ENCODE peak calls at places on chromosomes 2 and 18, in four cellular contexts. S is GM20000, G is A549, A is right atrium auricular region. I is an unnamed sample.

GRCh38 chr2:208827109-208827508 is 420.5 kb downstream of the PTH2R start:
- DNase-seq in S (no peak), G (no peak), A (no peak), I (no peak)

GRCh38 chr2:58598171-58598570 is 357.0 kb upstream of the FANCL start:
- DNase-seq in S (no peak), G (no peak), A (no peak), I (no peak)

GRCh38 chr2:108982259-108982679 is 6.8 kb downstream of the EDAR start:
- DNase-seq in S (no peak), G (no peak), A (no peak), I (no peak)

GRCh38 chr2:239587836-239588235 is 187.0 kb upstream of the HDAC4 start:
- DNase-seq in S (no peak), G (no peak), A (no peak), I (peak; percentile 13)

GRCh38 chr2:96869281-96869823 is 528 bp downstream of the SEMA4C start:
- DNase-seq in S (no peak), G (no peak), A (peak; percentile 84), I (peak; percentile 89)

GRCh38 chr2:216341151-216341550 is 31.1 kb downstream of the MARCHF4 start:
- DNase-seq in S (no peak), G (no peak), A (no peak), I (peak; percentile 39)

GRCh38 chr2:127647242-127648190 is 1.6 kb downstream of the GPR17 start:
- DNase-seq in S (no peak), G (no peak), A (no peak), I (no peak)

GRCh38 chr2:9655441-9656269 is 24.9 kb upstream of the YWHAQ start:
- DNase-seq in S (peak; percentile 47), G (no peak), A (no peak), I (no peak)

GRCh38 chr2:176398783-176399182 is 129.5 kb downstream of the MTX2 start:
- DNase-seq in S (no peak), G (no peak), A (no peak), I (no peak)

GRCh38 chr18:73270919-73271318 is 403.1 kb upstream of the NETO1 start:
- DNase-seq in S (no peak), G (no peak), A (no peak), I (no peak)

GRCh38 chr2:127675335-127676261 is at the start of gene LIMS2:
- DNase-seq in S (no peak), G (peak; percentile 49), A (no peak), I (peak; percentile 78)

GRCh38 chr2:148645925-148646559 is 1.5 kb downstream of the EPC2 start:
- DNase-seq in S (peak; percentile 75), G (peak; percentile 60), A (no peak), I (peak; percentile 22)

GRCh38 chr2:37201766-37202165 is 5.5 kb downstream of the CEBPZOS start:
- DNase-seq in S (no peak), G (no peak), A (no peak), I (no peak)

GRCh38 chr2:64937341-64938230 is 51.6 kb upstream of the SLC1A4 start:
- DNase-seq in S (no peak), G (no peak), A (no peak), I (no peak)

GRCh38 chr18:58829263-58829662 is 35.4 kb upstream of the ZNF532 start:
- DNase-seq in S (no peak), G (no peak), A (no peak), I (no peak)

GRCh38 chr18:59546164-59546563 is 151.1 kb downstream of the CCBE1 start:
- DNase-seq in S (no peak), G (no peak), A (no peak), I (no peak)

GRCh38 chr2:130874512-130874911 is 37.8 kb downstream of the ARHGEF4 start:
- DNase-seq in S (no peak), G (no peak), A (no peak), I (no peak)

GRCh38 chr2:151437630-151438029 is 27.9 kb downstream of the RIF1 start:
- DNase-seq in S (peak; percentile 39), G (no peak), A (no peak), I (no peak)

GRCh38 chr2:202771741-202772470 is 99.7 kb downstream of the ICA1L start:
- DNase-seq in S (no peak), G (no peak), A (peak; percentile 63), I (peak; percentile 27)

GRCh38 chr2:234555616-234556249 is 58.9 kb upstream of the ARL4C start:
- DNase-seq in S (no peak), G (no peak), A (no peak), I (no peak)

GRCh38 chr18:56162316-56162715 is 476.1 kb downstream of the TXNL1 start:
- DNase-seq in S (no peak), G (no peak), A (no peak), I (no peak)

GRCh38 chr2:19547321-19547720 is 188.9 kb upstream of the OSR1 start:
- DNase-seq in S (no peak), G (no peak), A (no peak), I (no peak)

GRCh38 chr2:40957508-40957907 is 505.6 kb upstream of the SLC8A1 start:
- DNase-seq in S (no peak), G (no peak), A (no peak), I (no peak)

GRCh38 chr18:77078671-77079070 is 53.9 kb downstream of the MBP start:
- DNase-seq in S (no peak), G (no peak), A (no peak), I (no peak)

GRCh38 chr2:16773080-16773713 is 107.6 kb upstream of the CYRIA start:
- DNase-seq in S (peak; percentile 54), G (peak; percentile 31), A (no peak), I (no peak)

GRCh38 chr2:130949954-130950353 is 113.2 kb downstream of the ARHGEF4 start:
- DNase-seq in S (no peak), G (no peak), A (no peak), I (no peak)

GRCh38 chr18:68679531-68679930 is 35.4 kb downstream of the TMX3 start:
- DNase-seq in S (no peak), G (no peak), A (no peak), I (no peak)

GRCh38 chr18:68676913-68677312 is 38.0 kb downstream of the TMX3 start:
- DNase-seq in S (no peak), G (no peak), A (no peak), I (no peak)
- TF ChIP-seq CTCF in S (peak; percentile 41), G (no peak), A (no peak), I (no peak)

GRCh38 chr2:181742908-181743722 is 62.8 kb upstream of the NEUROD1 start:
- DNase-seq in S (peak; percentile 37), G (peak; percentile 7), A (no peak), I (peak; percentile 26)
- TF ChIP-seq CTCF in S (peak; percentile 50), G (peak; percentile 84), A (peak; percentile 47), I (peak; percentile 69)

GRCh38 chr18:21242141-21243040 is at the start of gene GREB1L:
- DNase-seq in S (peak; percentile 70), G (peak; percentile 40), A (no peak), I (peak; percentile 74)
- TF ChIP-seq CTCF in S (no peak), G (peak; percentile 41), A (peak; percentile 14), I (peak; percentile 24)

DNA sequence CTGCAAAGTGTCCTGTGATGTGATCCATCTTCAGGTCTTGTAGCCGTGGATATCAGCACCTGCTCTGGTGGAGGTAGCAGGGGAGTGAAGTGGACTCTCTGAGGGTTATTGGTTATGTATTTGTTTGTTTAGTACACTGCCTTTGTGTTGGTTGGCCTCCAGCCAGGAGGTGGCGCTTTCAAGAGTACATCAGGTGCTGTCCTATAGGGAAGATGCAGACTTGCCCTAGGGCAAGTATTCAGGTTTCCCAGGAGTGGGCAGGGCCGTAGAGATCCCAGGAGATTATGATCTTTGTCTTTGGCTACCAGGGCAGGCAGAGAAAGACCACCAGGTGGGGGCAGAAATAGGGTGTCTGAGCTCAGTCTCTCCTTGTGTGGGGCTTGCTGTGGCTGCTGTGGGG is 411.8 kb downstream of the SOX11 start:
- DNase-seq in S (no peak), G (no peak), A (no peak), I (no peak)
- TF ChIP-seq CTCF in S (peak; percentile 22), G (no peak), A (no peak), I (no peak)

GRCh38 chr2:143901185-143901842 is 618.6 kb downstream of the ZEB2 start:
- DNase-seq in S (no peak), G (no peak), A (no peak), I (no peak)
- TF ChIP-seq CTCF in S (no peak), G (no peak), A (no peak), I (no peak)

GRCh38 chr2:21146638-21147037 is 22.9 kb downstream of the TDRD15 start:
- DNase-seq in S (no peak), G (no peak), A (no peak), I (no peak)

DNA sequence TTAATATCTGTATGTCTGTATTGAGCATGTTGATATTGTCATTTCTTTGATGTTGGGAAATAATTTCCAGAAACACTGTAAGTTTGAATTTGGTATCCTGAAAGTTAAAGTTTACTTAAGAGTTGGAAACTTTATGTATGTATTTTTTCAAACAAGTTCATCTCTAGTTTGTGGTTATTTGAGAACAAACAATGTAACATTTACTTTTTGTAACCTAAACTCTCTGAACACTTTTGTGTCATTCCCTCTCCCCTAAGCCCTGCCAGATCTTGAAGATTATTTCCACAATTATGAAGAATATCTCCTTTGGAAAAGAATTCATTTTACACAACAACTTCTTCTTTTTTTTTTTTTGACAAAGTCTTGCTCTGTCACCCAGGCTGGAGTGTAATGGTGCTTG is 24.9 kb downstream of the TDRD15 start:
- DNase-seq in S (no peak), G (no peak), A (no peak), I (no peak)
- TF ChIP-seq CTCF in S (no peak), G (no peak), A (no peak), I (no peak)

GRCh38 chr2:26521913-26522180 is 43.9 kb upstream of the OTOF start:
- DNase-seq in S (no peak), G (no peak), A (no peak), I (no peak)

GRCh38 chr2:26519396-26519991 is 41.6 kb upstream of the OTOF start:
- DNase-seq in S (no peak), G (no peak), A (no peak), I (no peak)

GRCh38 chr2:26520065-26520464 is 42.1 kb upstream of the OTOF start:
- DNase-seq in S (no peak), G (no peak), A (no peak), I (no peak)

GRCh38 chr2:26522325-26523120 is 44.6 kb upstream of the OTOF start:
- DNase-seq in S (no peak), G (no peak), A (no peak), I (no peak)

GRCh38 chr2:26521054-26521912 is 43.4 kb upstream of the OTOF start:
- DNase-seq in S (peak; percentile 50), G (peak; percentile 83), A (no peak), I (no peak)
- TF ChIP-seq CTCF in S (no peak), G (peak; percentile 61), A (no peak), I (no peak)

DNA sequence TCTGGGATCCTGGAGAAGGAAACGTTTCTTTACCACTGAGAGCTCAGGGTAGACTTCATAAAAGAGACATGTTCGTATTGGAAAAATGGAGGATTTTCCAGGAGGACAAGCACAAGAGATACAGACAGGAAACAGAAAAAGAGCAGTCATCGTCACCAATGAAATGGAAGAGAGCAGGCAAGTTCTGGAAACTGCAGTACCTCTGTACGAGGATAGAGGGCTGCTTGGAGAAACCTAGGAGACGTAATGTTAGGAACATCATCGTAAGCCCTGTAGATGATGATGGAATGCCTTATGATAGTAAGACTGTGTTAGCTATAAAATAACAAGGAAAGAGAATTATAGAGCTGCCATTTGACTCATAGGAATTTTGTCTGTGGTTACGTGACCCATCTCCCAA is 121.1 kb upstream of the KLHL14 start:
- DNase-seq in S (no peak), G (peak; percentile 2), A (no peak), I (no peak)
- TF ChIP-seq CTCF in S (no peak), G (no peak), A (no peak), I (no peak)

GRCh38 chr18:35111086-35111485 is 69.9 kb downstream of the MAPRE2 start:
- DNase-seq in S (no peak), G (no peak), A (no peak), I (no peak)
- TF ChIP-seq CTCF in S (no peak), G (no peak), A (no peak), I (no peak)

I was measured in heart left ventricle.